ENCODE peak calls at places on chromosome 3, in seven cellular contexts. One of them, this sample, is unnamed.
A peak's percentile ranks its signal among the peaks of the same experiment; 100 is the strongest.

GRCh38 chr3:155805802-155806618 is at the start of gene C3orf33:
- DNase-seq in T-helper 2 cell treated with Interferon-gamma antibody and Interleukin-4, amounts not matched to agents 5 μg/mL and 100 μg/mL, for 36 hours: peak; percentile 80
- DNase-seq in HT-29: peak; percentile 72
- DNase-seq in WTC11: peak; percentile 73
- DNase-seq in activated CD8-positive, alpha-beta memory T cell treated with anti-CD3 and anti-CD28 coated beads, Interleukin-2, amount 10 ng/mL, durations not matched to agents 7 days and 5 days: peak; percentile 79
- DNase-seq in fibroblast of the aortic adventitia: peak; percentile 45
- DNase-seq in pancreas: peak; percentile 91
- DNase-seq in this sample: peak; percentile 88

GRCh38 chr3:58039609-58040008 is 31.4 kb downstream of the FLNB start:
- DNase-seq in T-helper 2 cell treated with Interferon-gamma antibody and Interleukin-4, amounts not matched to agents 5 μg/mL and 100 μg/mL, for 36 hours: no peak
- DNase-seq in HT-29: no peak
- DNase-seq in WTC11: no peak
- DNase-seq in activated CD8-positive, alpha-beta memory T cell treated with anti-CD3 and anti-CD28 coated beads, Interleukin-2, amount 10 ng/mL, durations not matched to agents 7 days and 5 days: no peak
- DNase-seq in fibroblast of the aortic adventitia: no peak
- DNase-seq in pancreas: no peak
- DNase-seq in this sample: no peak

GRCh38 chr3:94292151-94292550 is 229.3 kb downstream of the NSUN3 start:
- DNase-seq in T-helper 2 cell treated with Interferon-gamma antibody and Interleukin-4, amounts not matched to agents 5 μg/mL and 100 μg/mL, for 36 hours: no peak
- DNase-seq in HT-29: no peak
- DNase-seq in WTC11: no peak
- DNase-seq in activated CD8-positive, alpha-beta memory T cell treated with anti-CD3 and anti-CD28 coated beads, Interleukin-2, amount 10 ng/mL, durations not matched to agents 7 days and 5 days: no peak
- DNase-seq in fibroblast of the aortic adventitia: no peak
- DNase-seq in pancreas: no peak
- DNase-seq in this sample: no peak

GRCh38 chr3:25589783-25590258 is 74.9 kb downstream of the TOP2B start:
- DNase-seq in T-helper 2 cell treated with Interferon-gamma antibody and Interleukin-4, amounts not matched to agents 5 μg/mL and 100 μg/mL, for 36 hours: no peak
- DNase-seq in HT-29: no peak
- DNase-seq in WTC11: no peak
- DNase-seq in activated CD8-positive, alpha-beta memory T cell treated with anti-CD3 and anti-CD28 coated beads, Interleukin-2, amount 10 ng/mL, durations not matched to agents 7 days and 5 days: no peak
- DNase-seq in fibroblast of the aortic adventitia: no peak
- DNase-seq in pancreas: no peak
- DNase-seq in this sample: no peak

GRCh38 chr3:19106307-19106706 is 42.0 kb upstream of the KCNH8 start:
- DNase-seq in T-helper 2 cell treated with Interferon-gamma antibody and Interleukin-4, amounts not matched to agents 5 μg/mL and 100 μg/mL, for 36 hours: no peak
- DNase-seq in HT-29: no peak
- DNase-seq in WTC11: no peak
- DNase-seq in activated CD8-positive, alpha-beta memory T cell treated with anti-CD3 and anti-CD28 coated beads, Interleukin-2, amount 10 ng/mL, durations not matched to agents 7 days and 5 days: no peak
- DNase-seq in fibroblast of the aortic adventitia: no peak
- DNase-seq in pancreas: no peak
- DNase-seq in this sample: no peak

GRCh38 chr3:140588558-140588957 is 89.3 kb upstream of the TRIM42 start:
- DNase-seq in T-helper 2 cell treated with Interferon-gamma antibody and Interleukin-4, amounts not matched to agents 5 μg/mL and 100 μg/mL, for 36 hours: no peak
- DNase-seq in HT-29: no peak
- DNase-seq in WTC11: no peak
- DNase-seq in activated CD8-positive, alpha-beta memory T cell treated with anti-CD3 and anti-CD28 coated beads, Interleukin-2, amount 10 ng/mL, durations not matched to agents 7 days and 5 days: no peak
- DNase-seq in fibroblast of the aortic adventitia: no peak
- DNase-seq in pancreas: no peak
- DNase-seq in this sample: peak; percentile 23

GRCh38 chr3:126731044-126731443 is 27.0 kb downstream of the CHCHD6 start:
- DNase-seq in T-helper 2 cell treated with Interferon-gamma antibody and Interleukin-4, amounts not matched to agents 5 μg/mL and 100 μg/mL, for 36 hours: no peak
- DNase-seq in HT-29: no peak
- DNase-seq in WTC11: no peak
- DNase-seq in activated CD8-positive, alpha-beta memory T cell treated with anti-CD3 and anti-CD28 coated beads, Interleukin-2, amount 10 ng/mL, durations not matched to agents 7 days and 5 days: peak; percentile 67
- DNase-seq in fibroblast of the aortic adventitia: no peak
- DNase-seq in pancreas: no peak
- DNase-seq in this sample: no peak

GRCh38 chr3:184683900-184684560 is 27.8 kb downstream of the MAGEF1 start:
- DNase-seq in T-helper 2 cell treated with Interferon-gamma antibody and Interleukin-4, amounts not matched to agents 5 μg/mL and 100 μg/mL, for 36 hours: no peak
- DNase-seq in HT-29: no peak
- DNase-seq in WTC11: no peak
- DNase-seq in activated CD8-positive, alpha-beta memory T cell treated with anti-CD3 and anti-CD28 coated beads, Interleukin-2, amount 10 ng/mL, durations not matched to agents 7 days and 5 days: no peak
- DNase-seq in fibroblast of the aortic adventitia: no peak
- DNase-seq in pancreas: peak; percentile 36
- DNase-seq in this sample: no peak

GRCh38 chr3:194857459-194858113 is 171.9 kb downstream of the FAM43A start:
- DNase-seq in T-helper 2 cell treated with Interferon-gamma antibody and Interleukin-4, amounts not matched to agents 5 μg/mL and 100 μg/mL, for 36 hours: no peak
- DNase-seq in HT-29: no peak
- DNase-seq in WTC11: no peak
- DNase-seq in activated CD8-positive, alpha-beta memory T cell treated with anti-CD3 and anti-CD28 coated beads, Interleukin-2, amount 10 ng/mL, durations not matched to agents 7 days and 5 days: no peak
- DNase-seq in fibroblast of the aortic adventitia: no peak
- DNase-seq in pancreas: no peak
- DNase-seq in this sample: no peak

GRCh38 chr3:120983841-120984240 is 75.8 kb downstream of the STXBP5L start:
- DNase-seq in T-helper 2 cell treated with Interferon-gamma antibody and Interleukin-4, amounts not matched to agents 5 μg/mL and 100 μg/mL, for 36 hours: no peak
- DNase-seq in HT-29: no peak
- DNase-seq in WTC11: no peak
- DNase-seq in activated CD8-positive, alpha-beta memory T cell treated with anti-CD3 and anti-CD28 coated beads, Interleukin-2, amount 10 ng/mL, durations not matched to agents 7 days and 5 days: no peak
- DNase-seq in fibroblast of the aortic adventitia: no peak
- DNase-seq in pancreas: no peak
- DNase-seq in this sample: no peak